ENCODE peak calls at places on chromosomes 3 and 15, in eight cellular contexts. S, M, U, R, W, V, I and Z are unnamed samples.

GRCh38 chr15:70669006-70669602 is 94.3 kb downstream of the UACA start:
- DNase-seq in S (no peak), M (no peak), U (no peak), R (no peak), W (no peak), V (no peak), I (no peak), Z (no peak)

GRCh38 chr3:4994823-4995499 is 15.7 kb downstream of the BHLHE40 start:
- DNase-seq in S (peak), M (no peak), U (peak), R (no peak), W (no peak), V (no peak), I (peak), Z (no peak)

GRCh38 chr3:194782767-194783404 is 97.2 kb downstream of the FAM43A start:
- DNase-seq in S (no peak), M (no peak), U (no peak), R (no peak), W (no peak), V (no peak), I (no peak), Z (no peak)

GRCh38 chr15:73571346-73571745 is 61.8 kb downstream of the NPTN start:
- DNase-seq in S (no peak), M (no peak), U (no peak), R (no peak), W (no peak), V (no peak), I (no peak), Z (peak)

GRCh38 chr15:75891895-75892294 is 11.8 kb upstream of the FBXO22 start:
- DNase-seq in S (no peak), M (no peak), U (peak), R (no peak), W (no peak), V (no peak), I (no peak), Z (no peak)

GRCh38 chr3:126344380-126345041 is 12.7 kb downstream of the KLF15 start:
- DNase-seq in S (no peak), M (no peak), U (no peak), R (peak), W (no peak), V (peak), I (no peak), Z (no peak)

GRCh38 chr3:13173186-13173585 is 100.0 kb upstream of the IQSEC1 start:
- DNase-seq in S (no peak), M (no peak), U (no peak), R (no peak), W (no peak), V (no peak), I (no peak), Z (no peak)

GRCh38 chr3:94360982-94361381 is 298.1 kb downstream of the NSUN3 start:
- DNase-seq in S (peak), M (no peak), U (peak), R (no peak), W (no peak), V (no peak), I (no peak), Z (peak)

GRCh38 chr3:124923833-124924232 is 10.7 kb downstream of the MUC13 start:
- DNase-seq in S (no peak), M (no peak), U (no peak), R (no peak), W (no peak), V (no peak), I (no peak), Z (no peak)

GRCh38 chr3:155946178-155946577 is 75.7 kb downstream of the GMPS start:
- DNase-seq in S (no peak), M (no peak), U (peak), R (no peak), W (no peak), V (no peak), I (no peak), Z (no peak)

GRCh38 chr3:33047842-33048834 is 48.8 kb downstream of the GLB1 start:
- DNase-seq in S (no peak), M (no peak), U (no peak), R (no peak), W (no peak), V (no peak), I (no peak), Z (no peak)

GRCh38 chr3:16884748-16885587 is at the start of gene PLCL2:
- DNase-seq in S (peak), M (peak), U (peak), R (peak), W (peak), V (peak), I (peak), Z (peak)

GRCh38 chr3:146640955-146641867 is 36.1 kb upstream of the PLSCR5 start:
- DNase-seq in S (no peak), M (peak), U (peak), R (no peak), W (peak), V (no peak), I (no peak), Z (no peak)

GRCh38 chr3:124867511-124867910 is 19.7 kb downstream of the ITGB5 start:
- DNase-seq in S (no peak), M (no peak), U (no peak), R (no peak), W (no peak), V (no peak), I (no peak), Z (no peak)

GRCh38 chr3:70933105-70933810 is 620.8 kb upstream of the MDFIC2 start:
- DNase-seq in S (no peak), M (no peak), U (no peak), R (no peak), W (no peak), V (no peak), I (no peak), Z (no peak)

GRCh38 chr3:182388506-182388905 is 404.8 kb upstream of the ATP11B start:
- DNase-seq in S (no peak), M (no peak), U (no peak), R (no peak), W (no peak), V (no peak), I (no peak), Z (no peak)

GRCh38 chr3:182389041-182389815 is 404.1 kb upstream of the ATP11B start:
- DNase-seq in S (no peak), M (no peak), U (no peak), R (no peak), W (no peak), V (no peak), I (no peak), Z (no peak)

GRCh38 chr3:182393830-182394367 is 399.4 kb upstream of the ATP11B start:
- DNase-seq in S (no peak), M (no peak), U (no peak), R (no peak), W (no peak), V (no peak), I (no peak), Z (no peak)

GRCh38 chr3:182393151-182393550 is 400.2 kb upstream of the ATP11B start:
- DNase-seq in S (no peak), M (no peak), U (no peak), R (no peak), W (no peak), V (no peak), I (no peak), Z (no peak)

DNA sequence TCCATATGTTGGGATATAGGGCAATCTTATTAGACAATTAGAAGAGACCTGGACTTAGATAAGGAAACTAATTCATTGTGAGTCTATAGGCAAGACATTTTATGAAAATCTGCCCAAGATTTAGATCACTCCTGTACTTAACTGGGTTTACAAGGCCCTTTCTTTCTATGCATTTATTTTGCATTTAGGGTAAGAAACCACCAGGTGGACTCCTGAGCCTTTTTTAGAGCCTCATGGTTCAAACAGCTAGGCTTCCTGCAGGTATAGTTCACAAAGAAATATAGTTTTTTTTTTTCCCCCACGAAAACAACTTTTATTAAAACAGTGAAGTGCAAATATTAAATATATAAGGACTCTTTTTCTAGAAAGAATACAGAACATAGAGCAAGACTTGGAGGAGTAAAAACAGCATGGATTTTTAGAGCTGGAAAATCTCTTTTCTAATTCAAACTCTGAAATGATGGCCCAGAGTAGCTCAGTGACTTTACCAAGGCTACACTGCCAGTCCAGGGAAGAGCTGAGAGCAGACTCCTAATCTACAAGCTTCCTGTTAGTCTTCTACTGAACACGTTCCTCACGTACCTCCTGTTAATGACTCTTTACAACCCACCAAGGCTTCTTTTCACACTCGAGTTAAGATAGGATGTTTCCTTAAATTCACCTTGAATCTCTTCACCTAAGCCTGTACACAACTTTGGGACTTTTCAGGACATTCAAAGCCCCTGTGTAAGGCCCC is 401.0 kb upstream of the ATP11B start:
- DNase-seq in S (no peak), M (no peak), U (no peak), R (no peak), W (no peak), V (no peak), I (no peak), Z (no peak)
- TF ChIP-seq CTCF in S (no peak), M (no peak), U (no peak), R (no peak), W (peak), V (peak), I (no peak), Z (no peak)

DNA sequence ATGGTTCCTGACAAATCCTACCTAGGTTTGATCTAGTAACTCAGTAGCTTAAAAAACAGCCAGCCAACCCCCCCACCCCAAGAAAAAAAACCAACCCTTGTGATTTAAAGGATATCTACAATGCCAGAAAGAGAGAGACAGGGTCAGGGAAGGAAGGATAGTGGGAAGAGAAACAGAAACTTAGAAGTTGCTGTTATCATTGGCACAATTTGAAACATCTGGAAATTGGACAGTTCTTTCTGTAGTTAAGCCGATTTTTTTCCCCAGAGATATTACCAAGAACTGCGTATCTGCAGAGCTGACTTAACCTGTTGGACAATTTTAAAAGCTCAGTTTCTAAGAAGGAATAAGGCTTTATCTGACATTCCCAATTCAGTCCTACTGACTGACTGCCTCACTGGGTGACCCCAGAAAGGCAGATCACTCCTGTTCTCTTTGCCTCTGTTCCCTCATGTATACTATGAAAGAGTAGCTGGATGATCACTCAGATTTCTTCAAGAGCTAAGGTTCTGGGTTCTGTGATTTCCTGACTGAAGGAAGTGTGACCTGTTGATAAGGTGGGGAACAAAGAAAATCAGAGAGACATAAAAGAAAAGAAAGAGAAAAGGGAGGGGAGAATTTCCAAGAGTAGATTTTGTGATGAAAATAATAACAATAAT is 128.3 kb downstream of the MAP2K5 start:
- DNase-seq in S (no peak), M (no peak), U (peak), R (no peak), W (no peak), V (no peak), I (no peak), Z (no peak)
- H3K27ac ChIP-seq in S (no peak), M (no peak), U (no peak), R (no peak), W (no peak), V (no peak), I (no peak), Z (no peak)

DNA sequence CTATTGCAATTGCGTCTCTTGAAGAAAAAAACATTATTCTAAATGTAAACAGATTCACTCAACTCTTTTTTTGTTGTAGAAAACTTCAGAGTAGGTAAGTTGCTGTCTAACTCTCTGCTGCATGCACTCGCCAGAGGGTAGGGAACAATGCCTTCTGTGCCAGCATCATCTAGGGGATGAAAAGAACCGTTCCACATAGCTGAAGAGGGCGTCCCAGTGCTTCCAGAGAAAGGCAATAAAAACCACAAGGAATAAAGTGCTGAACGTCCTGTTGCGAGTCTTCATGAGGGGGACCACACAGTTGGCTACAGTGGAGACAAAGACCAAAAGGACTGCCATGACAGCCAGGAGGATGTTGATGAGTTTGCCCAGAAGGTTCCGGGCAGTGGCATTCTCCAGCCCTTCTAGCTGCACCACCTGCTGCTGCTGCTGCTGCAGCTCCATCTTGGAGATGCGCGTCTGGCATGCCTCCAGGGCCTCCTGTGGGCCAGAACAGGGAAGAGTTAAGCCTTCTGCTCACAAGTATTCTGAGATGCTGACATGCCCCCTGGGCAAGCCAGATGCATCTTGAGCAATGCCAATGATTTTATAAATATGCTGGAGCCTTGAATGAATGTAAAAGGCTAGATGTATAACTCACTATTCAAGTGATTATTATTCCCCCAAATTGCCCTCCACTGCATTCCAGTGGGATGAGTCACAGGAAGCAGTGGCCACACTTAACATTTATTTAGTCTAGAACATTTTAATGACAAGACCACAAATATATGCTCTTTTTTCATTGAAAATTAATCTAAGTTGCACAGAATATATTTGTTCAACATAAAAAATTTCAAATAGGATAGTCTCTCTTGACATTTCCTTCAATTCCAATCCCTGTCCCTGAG is 45.1 kb upstream of the PLXND1 start:
- DNase-seq in S (peak), M (no peak), U (peak), R (no peak), W (peak), V (peak), I (peak), Z (no peak)
- TF ChIP-seq CTCF in S (no peak), M (no peak), U (no peak), R (no peak), W (no peak), V (no peak), I (no peak), Z (no peak)

GRCh38 chr15:50009634-50010033 is 109.4 kb downstream of the ATP8B4 start:
- DNase-seq in S (no peak), M (no peak), U (no peak), R (no peak), W (no peak), V (no peak), I (no peak), Z (peak)

GRCh38 chr15:50003786-50004334 is 115.2 kb downstream of the ATP8B4 start:
- DNase-seq in S (peak), M (peak), U (peak), R (peak), W (peak), V (peak), I (peak), Z (peak)
- H3K27ac ChIP-seq in S (no peak), M (no peak), U (no peak), R (no peak), W (peak), V (no peak), I (no peak), Z (no peak)

GRCh38 chr3:19173945-19174344 is 25.6 kb downstream of the KCNH8 start:
- DNase-seq in S (no peak), M (peak), U (no peak), R (no peak), W (peak), V (peak), I (no peak), Z (no peak)
- TF ChIP-seq CTCF in S (no peak), M (no peak), U (no peak), R (no peak), W (peak), V (peak), I (no peak), Z (no peak)

GRCh38 chr3:170437696-170438407 is 19.2 kb downstream of the CLDN11 start:
- DNase-seq in S (no peak), M (no peak), U (peak), R (no peak), W (no peak), V (no peak), I (no peak), Z (no peak)

GRCh38 chr3:170438836-170439235 is 20.2 kb downstream of the CLDN11 start:
- DNase-seq in S (no peak), M (no peak), U (no peak), R (no peak), W (no peak), V (no peak), I (no peak), Z (no peak)

GRCh38 chr3:170437151-170437550 is 18.5 kb downstream of the CLDN11 start:
- DNase-seq in S (no peak), M (no peak), U (no peak), R (no peak), W (no peak), V (no peak), I (no peak), Z (no peak)

GRCh38 chr3:170440346-170440745 is 21.7 kb downstream of the CLDN11 start:
- DNase-seq in S (no peak), M (no peak), U (peak), R (no peak), W (no peak), V (no peak), I (no peak), Z (no peak)

GRCh38 chr3:170436697-170437096 is 18.0 kb downstream of the CLDN11 start:
- DNase-seq in S (no peak), M (no peak), U (no peak), R (no peak), W (no peak), V (no peak), I (no peak), Z (no peak)
- H3K27ac ChIP-seq in S (no peak), M (no peak), U (no peak), R (no peak), W (no peak), V (no peak), I (no peak), Z (no peak)